ENCODE peak calls at places on chromosome 11, in seven cellular contexts. One of them, this sample, is unnamed.

GRCh38 chr11:119107538-119108150 is 500 bp downstream of the C2CD2L start:
- DNase-seq in HCT116: no peak
- DNase-seq in H1: no peak
- DNase-seq in GM12878: no peak
- DNase-seq in K562: no peak
- DNase-seq in HepG2: no peak
- DNase-seq in endothelial cell of umbilical vein: no peak
- DNase-seq in this sample: no peak

GRCh38 chr11:106389096-106389495 is 311.6 kb downstream of the AASDHPPT start:
- DNase-seq in HCT116: no peak
- DNase-seq in H1: no peak
- DNase-seq in GM12878: no peak
- DNase-seq in K562: no peak
- DNase-seq in HepG2: no peak
- DNase-seq in endothelial cell of umbilical vein: no peak
- DNase-seq in this sample: no peak

GRCh38 chr11:10317281-10317755 is 12.4 kb downstream of the ADM start:
- DNase-seq in HCT116: no peak
- DNase-seq in H1: no peak
- DNase-seq in GM12878: no peak
- DNase-seq in K562: no peak
- DNase-seq in HepG2: no peak
- DNase-seq in endothelial cell of umbilical vein: no peak
- DNase-seq in this sample: no peak

GRCh38 chr11:107385361-107385982 is 72.2 kb downstream of the CWF19L2 start:
- DNase-seq in HCT116: peak
- DNase-seq in H1: no peak
- DNase-seq in GM12878: no peak
- DNase-seq in K562: no peak
- DNase-seq in HepG2: peak
- DNase-seq in endothelial cell of umbilical vein: no peak
- DNase-seq in this sample: no peak

GRCh38 chr11:76542436-76542835 is 97.6 kb downstream of the EMSY start:
- DNase-seq in HCT116: no peak
- DNase-seq in H1: no peak
- DNase-seq in GM12878: no peak
- DNase-seq in K562: no peak
- DNase-seq in HepG2: no peak
- DNase-seq in endothelial cell of umbilical vein: no peak
- DNase-seq in this sample: no peak

GRCh38 chr11:69671734-69672465 is 3.3 kb downstream of the LTO1 start:
- DNase-seq in HCT116: no peak
- DNase-seq in H1: no peak
- DNase-seq in GM12878: no peak
- DNase-seq in K562: no peak
- DNase-seq in HepG2: no peak
- DNase-seq in endothelial cell of umbilical vein: no peak
- DNase-seq in this sample: no peak

GRCh38 chr11:109772846-109773400 is 320.3 kb upstream of the ZC3H12C start:
- DNase-seq in HCT116: no peak
- DNase-seq in H1: no peak
- DNase-seq in GM12878: no peak
- DNase-seq in K562: no peak
- DNase-seq in HepG2: no peak
- DNase-seq in endothelial cell of umbilical vein: no peak
- DNase-seq in this sample: no peak

GRCh38 chr11:18383388-18384156 is 10.8 kb upstream of the LDHA start:
- DNase-seq in HCT116: peak
- DNase-seq in H1: no peak
- DNase-seq in GM12878: peak
- DNase-seq in K562: peak
- DNase-seq in HepG2: peak
- DNase-seq in endothelial cell of umbilical vein: peak
- DNase-seq in this sample: no peak

GRCh38 chr11:2399488-2400068 is 972 bp upstream of the TSSC4 start:
- DNase-seq in HCT116: no peak
- DNase-seq in H1: peak
- DNase-seq in GM12878: no peak
- DNase-seq in K562: no peak
- DNase-seq in HepG2: no peak
- DNase-seq in endothelial cell of umbilical vein: no peak
- DNase-seq in this sample: no peak

GRCh38 chr11:134656861-134657540 is 245.0 kb upstream of the B3GAT1 start:
- DNase-seq in HCT116: no peak
- DNase-seq in H1: peak
- DNase-seq in GM12878: no peak
- DNase-seq in K562: no peak
- DNase-seq in HepG2: no peak
- DNase-seq in endothelial cell of umbilical vein: no peak
- DNase-seq in this sample: no peak

GRCh38 chr11:123253909-123254308 is 58.9 kb upstream of the CLMP start:
- DNase-seq in HCT116: no peak
- DNase-seq in H1: no peak
- DNase-seq in GM12878: no peak
- DNase-seq in K562: no peak
- DNase-seq in HepG2: no peak
- DNase-seq in endothelial cell of umbilical vein: no peak
- DNase-seq in this sample: no peak

GRCh38 chr11:43393765-43394355 is 35.1 kb downstream of the TTC17 start:
- DNase-seq in HCT116: no peak
- DNase-seq in H1: no peak
- DNase-seq in GM12878: no peak
- DNase-seq in K562: no peak
- DNase-seq in HepG2: no peak
- DNase-seq in endothelial cell of umbilical vein: peak
- DNase-seq in this sample: no peak

GRCh38 chr11:61129608-61130523 is 27.6 kb downstream of the CD5 start:
- DNase-seq in HCT116: peak
- DNase-seq in H1: peak
- DNase-seq in GM12878: peak
- DNase-seq in K562: peak
- DNase-seq in HepG2: peak
- DNase-seq in endothelial cell of umbilical vein: peak
- DNase-seq in this sample: no peak
- H3K9ac ChIP-seq in HCT116: peak
- H3K9ac ChIP-seq in H1: no peak
- H3K9ac ChIP-seq in GM12878: peak
- H3K9ac ChIP-seq in K562: peak
- H3K9ac ChIP-seq in HepG2: no peak
- H3K9ac ChIP-seq in endothelial cell of umbilical vein: no peak
- H3K9ac ChIP-seq in this sample: no peak

DNA sequence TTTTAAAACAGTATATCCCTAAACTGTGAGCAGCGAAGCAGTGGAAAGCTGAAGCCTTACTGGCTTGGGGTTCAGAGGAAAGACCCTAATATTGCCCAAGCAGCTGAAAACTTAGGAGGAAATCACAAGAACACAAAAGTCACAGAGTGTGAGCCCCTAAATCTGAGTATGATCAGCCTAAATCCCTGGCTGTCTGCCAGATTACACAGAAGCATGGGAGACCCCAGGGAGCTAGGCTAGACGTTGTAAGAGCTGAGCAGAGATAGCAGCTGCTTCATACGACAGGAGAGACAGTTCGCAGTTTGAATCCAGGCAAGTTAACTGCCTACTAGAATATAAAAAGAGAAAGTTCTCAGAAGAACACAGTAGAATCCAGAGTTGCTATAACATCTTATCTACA is 81.2 kb downstream of the PACS1 start:
- DNase-seq in HCT116: no peak
- DNase-seq in H1: no peak
- DNase-seq in GM12878: no peak
- DNase-seq in K562: no peak
- DNase-seq in HepG2: no peak
- DNase-seq in endothelial cell of umbilical vein: no peak
- DNase-seq in this sample: no peak
- TF ChIP-seq POLR2AphosphoS5 in HCT116: no peak
- TF ChIP-seq POLR2AphosphoS5 in H1: no peak
- TF ChIP-seq POLR2AphosphoS5 in GM12878: no peak
- TF ChIP-seq POLR2AphosphoS5 in K562: no peak
- TF ChIP-seq POLR2AphosphoS5 in HepG2: no peak
- TF ChIP-seq POLR2AphosphoS5 in endothelial cell of umbilical vein: no peak
- TF ChIP-seq POLR2AphosphoS5 in this sample: no peak

GRCh38 chr11:64227405-64227956 is 1.4 kb downstream of the NUDT22 start:
- DNase-seq in HCT116: no peak
- DNase-seq in H1: no peak
- DNase-seq in GM12878: no peak
- DNase-seq in K562: no peak
- DNase-seq in HepG2: no peak
- DNase-seq in endothelial cell of umbilical vein: no peak
- DNase-seq in this sample: no peak
- H3K9ac ChIP-seq in HCT116: peak
- H3K9ac ChIP-seq in H1: no peak
- H3K9ac ChIP-seq in GM12878: peak
- H3K9ac ChIP-seq in K562: peak
- H3K9ac ChIP-seq in HepG2: peak
- H3K9ac ChIP-seq in endothelial cell of umbilical vein: no peak
- H3K9ac ChIP-seq in this sample: peak

DNA sequence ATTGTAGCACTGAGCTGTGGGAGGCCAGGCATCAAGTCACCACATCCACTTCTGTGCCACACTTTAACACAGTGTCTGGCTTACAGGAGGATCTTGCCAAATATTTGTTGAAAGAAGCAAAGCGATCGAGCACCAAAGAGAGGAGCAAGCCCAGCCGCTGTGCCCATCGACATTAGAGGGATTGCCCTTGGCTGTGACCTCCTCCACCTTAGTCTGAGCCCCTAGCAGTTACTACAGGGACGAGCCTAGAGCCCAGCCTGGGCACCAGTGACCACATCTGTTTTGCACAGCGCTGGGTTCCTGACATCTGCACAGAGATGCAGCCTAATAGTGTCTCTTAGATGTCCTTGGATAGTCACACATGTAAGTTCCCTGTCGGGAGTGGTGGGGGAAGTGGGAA is 17.7 kb downstream of the GRIK4 start:
- DNase-seq in HCT116: no peak
- DNase-seq in H1: no peak
- DNase-seq in GM12878: no peak
- DNase-seq in K562: no peak
- DNase-seq in HepG2: no peak
- DNase-seq in endothelial cell of umbilical vein: no peak
- DNase-seq in this sample: no peak
- TF ChIP-seq POLR2AphosphoS5 in HCT116: no peak
- TF ChIP-seq POLR2AphosphoS5 in H1: no peak
- TF ChIP-seq POLR2AphosphoS5 in GM12878: no peak
- TF ChIP-seq POLR2AphosphoS5 in K562: no peak
- TF ChIP-seq POLR2AphosphoS5 in HepG2: no peak
- TF ChIP-seq POLR2AphosphoS5 in endothelial cell of umbilical vein: no peak
- TF ChIP-seq POLR2AphosphoS5 in this sample: no peak

DNA sequence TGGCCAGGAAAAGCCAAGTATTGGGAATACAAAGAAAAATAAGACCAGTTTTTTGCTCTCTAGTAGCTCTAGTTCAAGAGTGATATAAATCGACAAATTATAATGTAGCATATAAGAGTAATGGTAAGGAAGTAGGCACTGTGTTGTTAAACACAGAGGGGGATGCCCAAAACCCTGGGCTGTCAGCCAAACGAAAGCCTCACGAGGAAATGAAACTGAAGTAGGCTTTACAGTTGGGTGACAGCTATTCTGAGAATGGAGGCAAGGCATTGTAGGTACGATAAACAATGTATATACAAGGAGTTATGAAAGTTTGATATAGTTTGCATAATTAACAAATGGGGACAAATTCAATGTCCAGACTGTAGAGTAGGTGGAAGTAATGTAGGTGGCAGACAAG is 176.4 kb downstream of the FAM181B start:
- DNase-seq in HCT116: no peak
- DNase-seq in H1: no peak
- DNase-seq in GM12878: peak
- DNase-seq in K562: no peak
- DNase-seq in HepG2: no peak
- DNase-seq in endothelial cell of umbilical vein: no peak
- DNase-seq in this sample: peak
- H3K9ac ChIP-seq in HCT116: no peak
- H3K9ac ChIP-seq in H1: no peak
- H3K9ac ChIP-seq in GM12878: no peak
- H3K9ac ChIP-seq in K562: no peak
- H3K9ac ChIP-seq in HepG2: no peak
- H3K9ac ChIP-seq in endothelial cell of umbilical vein: no peak
- H3K9ac ChIP-seq in this sample: no peak

GRCh38 chr11:12397953-12398352 is 20.6 kb downstream of the PARVA start:
- DNase-seq in HCT116: no peak
- DNase-seq in H1: no peak
- DNase-seq in GM12878: no peak
- DNase-seq in K562: no peak
- DNase-seq in HepG2: no peak
- DNase-seq in endothelial cell of umbilical vein: peak
- DNase-seq in this sample: no peak
- TF ChIP-seq POLR2AphosphoS5 in HCT116: no peak
- TF ChIP-seq POLR2AphosphoS5 in H1: no peak
- TF ChIP-seq POLR2AphosphoS5 in GM12878: no peak
- TF ChIP-seq POLR2AphosphoS5 in K562: no peak
- TF ChIP-seq POLR2AphosphoS5 in HepG2: no peak
- TF ChIP-seq POLR2AphosphoS5 in endothelial cell of umbilical vein: no peak
- TF ChIP-seq POLR2AphosphoS5 in this sample: no peak

GRCh38 chr11:72700026-72700610 is 25.9 kb upstream of the PDE2A start:
- DNase-seq in HCT116: no peak
- DNase-seq in H1: no peak
- DNase-seq in GM12878: no peak
- DNase-seq in K562: no peak
- DNase-seq in HepG2: no peak
- DNase-seq in endothelial cell of umbilical vein: no peak
- DNase-seq in this sample: no peak

GRCh38 chr11:72693271-72693968 is 19.2 kb upstream of the PDE2A start:
- DNase-seq in HCT116: no peak
- DNase-seq in H1: no peak
- DNase-seq in GM12878: no peak
- DNase-seq in K562: no peak
- DNase-seq in HepG2: no peak
- DNase-seq in endothelial cell of umbilical vein: no peak
- DNase-seq in this sample: no peak

GRCh38 chr11:72697814-72698213 is 23.6 kb upstream of the PDE2A start:
- DNase-seq in HCT116: no peak
- DNase-seq in H1: no peak
- DNase-seq in GM12878: no peak
- DNase-seq in K562: no peak
- DNase-seq in HepG2: no peak
- DNase-seq in endothelial cell of umbilical vein: no peak
- DNase-seq in this sample: no peak

GRCh38 chr11:72695354-72695753 is 21.1 kb upstream of the PDE2A start:
- DNase-seq in HCT116: no peak
- DNase-seq in H1: no peak
- DNase-seq in GM12878: no peak
- DNase-seq in K562: no peak
- DNase-seq in HepG2: no peak
- DNase-seq in endothelial cell of umbilical vein: no peak
- DNase-seq in this sample: no peak

GRCh38 chr11:72696866-72697428 is 22.7 kb upstream of the PDE2A start:
- DNase-seq in HCT116: no peak
- DNase-seq in H1: peak
- DNase-seq in GM12878: no peak
- DNase-seq in K562: peak
- DNase-seq in HepG2: no peak
- DNase-seq in endothelial cell of umbilical vein: no peak
- DNase-seq in this sample: no peak
- H3K9ac ChIP-seq in HCT116: no peak
- H3K9ac ChIP-seq in H1: no peak
- H3K9ac ChIP-seq in GM12878: no peak
- H3K9ac ChIP-seq in K562: peak
- H3K9ac ChIP-seq in HepG2: no peak
- H3K9ac ChIP-seq in endothelial cell of umbilical vein: no peak
- H3K9ac ChIP-seq in this sample: no peak

GRCh38 chr11:104705475-104706195 is 192.6 kb downstream of the CASP12 start:
- DNase-seq in HCT116: no peak
- DNase-seq in H1: no peak
- DNase-seq in GM12878: peak
- DNase-seq in K562: no peak
- DNase-seq in HepG2: no peak
- DNase-seq in endothelial cell of umbilical vein: peak
- DNase-seq in this sample: peak
- TF ChIP-seq POLR2AphosphoS5 in HCT116: no peak
- TF ChIP-seq POLR2AphosphoS5 in H1: no peak
- TF ChIP-seq POLR2AphosphoS5 in GM12878: no peak
- TF ChIP-seq POLR2AphosphoS5 in K562: no peak
- TF ChIP-seq POLR2AphosphoS5 in HepG2: no peak
- TF ChIP-seq POLR2AphosphoS5 in endothelial cell of umbilical vein: no peak
- TF ChIP-seq POLR2AphosphoS5 in this sample: peak

GRCh38 chr11:25925359-25925758 is 406.6 kb upstream of the ANO3 start:
- DNase-seq in HCT116: no peak
- DNase-seq in H1: no peak
- DNase-seq in GM12878: no peak
- DNase-seq in K562: no peak
- DNase-seq in HepG2: no peak
- DNase-seq in endothelial cell of umbilical vein: no peak
- DNase-seq in this sample: no peak
- H3K9ac ChIP-seq in HCT116: no peak
- H3K9ac ChIP-seq in H1: no peak
- H3K9ac ChIP-seq in GM12878: no peak
- H3K9ac ChIP-seq in K562: no peak
- H3K9ac ChIP-seq in HepG2: no peak
- H3K9ac ChIP-seq in endothelial cell of umbilical vein: no peak
- H3K9ac ChIP-seq in this sample: no peak